ENCODE peak calls at places on chromosomes 16 and 17, in eight cellular contexts. X is A549, G is GM12878, S is IMR-90, U is K562, H is SK-N-SH, E is H1, D is HepG2. P is an unnamed sample.
A peak's percentile ranks its signal among the peaks of the same experiment; 100 is the strongest.

GRCh38 chr17:74833501-74834361 is 26.0 kb downstream of the GRIN2C start:
- DNase-seq in X (no peak), G (no peak), S (peak; percentile 52), U (no peak), H (peak; percentile 74), E (no peak), D (no peak), P (no peak)

GRCh38 chr17:30093463-30094147 is 23.0 kb upstream of the NSRP1 start:
- DNase-seq in X (peak; percentile 94), G (peak; percentile 32), S (peak; percentile 58), U (peak; percentile 75), H (peak; percentile 76), E (peak; percentile 81), D (peak; percentile 49), P (peak; percentile 54)

GRCh38 chr17:80709090-80709695 is 164.6 kb downstream of the RPTOR start:
- DNase-seq in X (no peak), G (no peak), S (no peak), U (no peak), H (no peak), E (no peak), D (no peak), P (no peak)

GRCh38 chr16:35714665-35715064 is 2255.3 kb downstream of the TP53TG3F start:
- DNase-seq in X (no peak), G (no peak), S (no peak), U (no peak), H (no peak), E (no peak), D (no peak), P (no peak)

GRCh38 chr17:79839363-79840203 is at the start of gene CBX4:
- DNase-seq in X (peak; percentile 87), G (no peak), S (peak; percentile 90), U (peak; percentile 97), H (peak; percentile 99), E (peak; percentile 85), D (peak; percentile 92), P (peak; percentile 87)

GRCh38 chr16:26344976-26345375 is 653.2 kb downstream of the HS3ST4 start:
- DNase-seq in X (no peak), G (no peak), S (no peak), U (no peak), H (no peak), E (no peak), D (no peak), P (no peak)

GRCh38 chr16:80806957-80807356 is 2.6 kb upstream of the CDYL2 start:
- DNase-seq in X (no peak), G (no peak), S (peak; percentile 69), U (no peak), H (no peak), E (no peak), D (peak; percentile 11), P (no peak)

GRCh38 chr17:56737741-56738161 is 96.0 kb downstream of the C17orf67 start:
- DNase-seq in X (no peak), G (no peak), S (peak; percentile 82), U (no peak), H (no peak), E (no peak), D (no peak), P (no peak)

GRCh38 chr17:29177871-29178749 is 2.1 kb downstream of the MYO18A start:
- DNase-seq in X (peak; percentile 54), G (no peak), S (no peak), U (peak; percentile 92), H (no peak), E (no peak), D (peak; percentile 92), P (no peak)

GRCh38 chr16:3434373-3434772 is 8.9 kb downstream of the ZNF597 start:
- DNase-seq in X (no peak), G (no peak), S (no peak), U (no peak), H (no peak), E (no peak), D (no peak), P (no peak)

GRCh38 chr16:3431779-3432219 is 11.5 kb downstream of the ZNF597 start:
- DNase-seq in X (no peak), G (no peak), S (peak; percentile 31), U (peak; percentile 72), H (peak; percentile 51), E (no peak), D (no peak), P (no peak)
- TF ChIP-seq RAD21 in X (no peak), G (no peak), S (no peak), U (no peak), H (no peak), E (no peak), D (no peak), P (no peak)

DNA sequence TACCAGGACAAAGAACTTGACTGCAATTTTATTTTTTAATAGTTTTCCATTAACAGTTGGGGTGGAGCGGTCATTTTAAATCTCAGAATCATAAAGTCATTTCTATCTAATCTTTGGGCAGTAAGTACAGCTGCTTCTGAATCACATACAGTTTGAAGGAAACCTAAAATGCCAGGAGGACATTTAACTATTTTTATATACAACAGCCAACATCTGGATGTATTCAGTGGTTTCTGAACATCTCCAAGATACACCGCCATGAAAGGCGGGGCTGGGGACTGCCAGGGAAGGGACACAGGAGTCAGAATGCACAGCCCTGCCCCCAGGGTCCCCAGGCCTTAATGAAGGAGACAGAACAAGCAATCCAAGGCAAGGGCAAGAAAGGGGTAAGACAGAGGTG is 392.3 kb downstream of the SLC39A11 start:
- DNase-seq in X (no peak), G (no peak), S (no peak), U (no peak), H (no peak), E (no peak), D (no peak), P (no peak)
- H3K4me2 ChIP-seq in X (no peak overlapping the region), G (no peak overlapping the region), S (no peak overlapping the region), U (no peak overlapping the region), H (no peak overlapping the region), E (no peak overlapping the region), D (no peak overlapping the region), P (no peak overlapping the region)

GRCh38 chr17:32822996-32823395 is 53.9 kb downstream of the MYO1D start:
- DNase-seq in X (no peak), G (no peak), S (no peak), U (no peak), H (peak; percentile 16), E (no peak), D (no peak), P (no peak)
- H3K4me3 ChIP-seq in X (peak overlapping the region; percentile 66), G (no peak overlapping the region), S (no peak overlapping the region), U (no peak overlapping the region), H (no peak overlapping the region), E (peak overlapping the region; percentile 47), D (peak overlapping the region; percentile 64), P (no peak overlapping the region)

DNA sequence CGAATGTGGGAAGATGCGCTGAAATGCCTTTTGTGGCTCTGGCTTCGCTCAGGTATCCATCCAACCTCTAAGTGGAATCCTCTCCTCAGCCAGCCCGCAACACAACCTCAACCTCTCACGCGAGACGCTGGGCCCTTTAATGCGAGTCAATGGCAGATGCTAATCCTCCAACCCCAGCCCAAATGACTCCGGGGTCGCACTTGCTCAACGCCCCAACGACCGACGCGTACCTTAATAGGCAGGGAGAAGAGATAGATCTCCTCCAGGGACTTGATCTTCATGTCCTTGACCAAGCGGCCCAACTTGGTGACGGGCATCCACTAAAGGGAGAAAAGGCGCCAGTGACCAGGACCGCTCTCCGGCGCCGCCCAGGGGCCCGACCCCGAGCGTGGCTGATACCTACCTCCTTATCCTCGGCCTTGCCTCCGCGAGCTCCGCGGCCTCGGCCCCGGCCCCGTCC is 550 bp downstream of the RPS2 start:
- DNase-seq in X (no peak), G (no peak), S (no peak), U (peak; percentile 59), H (no peak), E (no peak), D (no peak), P (no peak)
- TF ChIP-seq RAD21 in X (no peak), G (no peak), S (no peak), U (no peak), H (no peak), E (no peak), D (no peak), P (no peak)

GRCh38 chr16:54359086-54359485 is 72.5 kb upstream of the IRX3 start:
- DNase-seq in X (no peak), G (no peak), S (no peak), U (no peak), H (no peak), E (no peak), D (no peak), P (no peak)
- H3K4me2 ChIP-seq in X (no peak overlapping the region), G (no peak overlapping the region), S (no peak overlapping the region), U (no peak overlapping the region), H (no peak overlapping the region), E (no peak overlapping the region), D (no peak overlapping the region), P (no peak overlapping the region)

DNA sequence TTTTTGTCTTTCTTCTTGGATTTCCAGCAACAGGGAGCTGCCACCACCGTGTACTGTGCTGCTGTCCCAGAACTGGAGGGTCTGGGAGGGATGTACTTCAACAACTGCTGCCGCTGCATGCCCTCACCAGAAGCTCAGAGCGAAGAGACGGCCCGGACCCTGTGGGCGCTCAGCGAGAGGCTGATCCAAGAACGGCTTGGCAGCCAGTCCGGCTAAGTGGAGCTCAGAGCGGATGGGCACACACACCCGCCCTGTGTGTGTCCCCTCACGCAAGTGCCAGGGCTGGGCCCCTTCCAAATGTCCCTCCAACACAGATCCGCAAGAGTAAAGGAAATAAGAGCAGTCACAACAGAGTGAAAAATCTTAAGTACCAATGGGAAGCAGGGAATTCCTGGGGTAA is 389.0 kb downstream of the MAF start:
- DNase-seq in X (no peak), G (no peak), S (no peak), U (no peak), H (no peak), E (no peak), D (no peak), P (no peak)
- H3K4me3 ChIP-seq in X (no peak overlapping the region), G (no peak overlapping the region), S (no peak overlapping the region), U (no peak overlapping the region), H (no peak overlapping the region), E (no peak overlapping the region), D (no peak overlapping the region), P (no peak overlapping the region)